ENCODE peak calls at places on chromosome 1, in seven cellular contexts. Q is fibroblast of lung, D is neural progenitor cell, Z is LoVo, V is T-helper 22 cell, P is bronchial epithelial cell, T is anterior cingulate cortex. A is an unnamed sample.

GRCh38 chr1:7845761-7846160 is 7.1 kb downstream of the UTS2 start:
- DNase-seq in Q (peak; percentile 75), D (no peak), Z (no peak), V (no peak), P (no peak), T (no peak), A (no peak)

GRCh38 chr1:156052862-156053769 is 482 bp downstream of the UBQLN4 start:
- DNase-seq in Q (peak; percentile 68), D (peak; percentile 94), Z (peak; percentile 56), V (peak; percentile 65), P (peak; percentile 69), T (peak; percentile 50), A (peak; percentile 58)

GRCh38 chr1:7549277-7549676 is 221.8 kb upstream of the VAMP3 start:
- DNase-seq in Q (peak; percentile 89), D (no peak), Z (peak; percentile 91), V (no peak), P (peak; percentile 92), T (no peak), A (no peak)

GRCh38 chr1:9057851-9058250 is 11.6 kb downstream of the SLC2A5 start:
- DNase-seq in Q (no peak), D (no peak), Z (no peak), V (no peak), P (no peak), T (no peak), A (no peak)

GRCh38 chr1:33137800-33138199 is 44.0 kb downstream of the TRIM62 start:
- DNase-seq in Q (peak; percentile 29), D (peak; percentile 87), Z (no peak), V (no peak), P (no peak), T (peak; percentile 19), A (no peak)

GRCh38 chr1:33055210-33055991 is 18.7 kb upstream of the AK2 start:
- DNase-seq in Q (peak; percentile 87), D (peak; percentile 80), Z (peak; percentile 79), V (no peak), P (peak; percentile 73), T (peak; percentile 18), A (no peak)

GRCh38 chr1:185694081-185694480 is 40.1 kb upstream of the HMCN1 start:
- DNase-seq in Q (no peak), D (no peak), Z (no peak), V (no peak), P (no peak), T (no peak), A (peak; percentile 13)

GRCh38 chr1:239386453-239387303 is at the start of gene CHRM3:
- DNase-seq in Q (peak; percentile 74), D (peak; percentile 85), Z (peak; percentile 75), V (no peak), P (peak; percentile 57), T (no peak), A (no peak)

GRCh38 chr1:4637616-4638346 is 16.6 kb upstream of the AJAP1 start:
- DNase-seq in Q (no peak), D (no peak), Z (no peak), V (no peak), P (no peak), T (no peak), A (no peak)

GRCh38 chr1:182587087-182587486 is 2.0 kb downstream of the RNASEL start:
- DNase-seq in Q (no peak), D (no peak), Z (no peak), V (no peak), P (no peak), T (no peak), A (no peak)

GRCh38 chr1:44894591-44894990 is 51.5 kb upstream of the PTCH2 start:
- DNase-seq in Q (peak; percentile 93), D (no peak), Z (no peak), V (no peak), P (peak; percentile 72), T (no peak), A (no peak)

GRCh38 chr1:22916469-22916817 is 56.2 kb downstream of the LACTBL1 start:
- DNase-seq in Q (peak; percentile 6), D (no peak), Z (no peak), V (no peak), P (peak; percentile 43), T (peak; percentile 18), A (no peak)

GRCh38 chr1:101071470-101071886 is 45.9 kb upstream of the DPH5 start:
- DNase-seq in Q (no peak), D (no peak), Z (no peak), V (no peak), P (no peak), T (no peak), A (no peak)

GRCh38 chr1:28789816-28790215 is 22.2 kb upstream of the OPRD1 start:
- DNase-seq in Q (no peak), D (no peak), Z (no peak), V (no peak), P (no peak), T (no peak), A (no peak)

GRCh38 chr1:70666381-70667140 is 255.5 kb downstream of the CTH start:
- DNase-seq in Q (no peak), D (no peak), Z (no peak), V (no peak), P (no peak), T (no peak), A (no peak)

GRCh38 chr1:228555074-228555989 is 68.2 kb downstream of the RNF187 start:
- DNase-seq in Q (no peak), D (peak; percentile 16), Z (no peak), V (no peak), P (no peak), T (no peak), A (no peak)

GRCh38 chr1:234515821-234516241 is 36.9 kb upstream of the TARBP1 start:
- DNase-seq in Q (peak; percentile 89), D (no peak), Z (peak; percentile 18), V (no peak), P (peak; percentile 73), T (no peak), A (no peak)

GRCh38 chr1:44294588-44295007 is 60.5 kb downstream of the ERI3 start:
- DNase-seq in Q (peak; percentile 83), D (peak; percentile 66), Z (no peak), V (no peak), P (no peak), T (peak; percentile 11), A (no peak)

GRCh38 chr1:66394603-66395002 is 139.3 kb upstream of the SGIP1 start:
- DNase-seq in Q (no peak), D (no peak), Z (no peak), V (no peak), P (no peak), T (no peak), A (no peak)

GRCh38 chr1:200668514-200669313 is 993 bp downstream of the DDX59 start:
- DNase-seq in Q (no peak), D (no peak), Z (peak; percentile 4), V (no peak), P (no peak), T (no peak), A (no peak)

GRCh38 chr1:87224209-87224608 is 104.5 kb upstream of the LMO4 start:
- DNase-seq in Q (peak; percentile 100), D (no peak), Z (no peak), V (no peak), P (peak; percentile 100), T (no peak), A (no peak)

GRCh38 chr1:21077085-21077484 is 99.6 kb downstream of the EIF4G3 start:
- DNase-seq in Q (peak; percentile 46), D (no peak), Z (no peak), V (no peak), P (peak; percentile 72), T (no peak), A (no peak)

GRCh38 chr1:39132505-39133339 is 71.8 kb upstream of the MACF1 start:
- DNase-seq in Q (peak; percentile 51), D (peak; percentile 94), Z (no peak), V (no peak), P (peak; percentile 79), T (peak; percentile 11), A (no peak)

A was measured in effector memory CD4-positive, alpha-beta T cell.